ENCODE peak calls at places on chromosome 13, in four cellular contexts. T is AG04450, D is left lung, N is heart right ventricle. J is an unnamed sample. For H3K27me3, the result is how much of the 10 kb centered on the place peaks cover.

GRCh38 chr13:68846663-68847062 is 1261.0 kb upstream of the ATXN8OS start:
- DNase-seq in T (no peak), D (no peak), N (no peak), J (no peak)

GRCh38 chr13:113787694-113788093 is 28.7 kb downstream of the TMEM255B start:
- DNase-seq in T (no peak), D (no peak), N (no peak), J (no peak)

GRCh38 chr13:36681894-36682624 is 8.2 kb downstream of the SERTM1 start:
- DNase-seq in T (no peak), D (no peak), N (no peak), J (no peak)

GRCh38 chr13:48446454-48446853 is 33.5 kb upstream of the LPAR6 start:
- DNase-seq in T (peak), D (no peak), N (no peak), J (no peak)

GRCh38 chr13:95154441-95154886 is 146.8 kb downstream of the ABCC4 start:
- DNase-seq in T (no peak), D (no peak), N (no peak), J (no peak)

GRCh38 chr13:51324714-51325440 is 14.6 kb upstream of the SERPINE3 start:
- DNase-seq in T (no peak), D (no peak), N (no peak), J (no peak)

GRCh38 chr13:52345048-52345447 is 60.9 kb downstream of the THSD1 start:
- DNase-seq in T (no peak), D (no peak), N (no peak), J (no peak)

GRCh38 chr13:45121421-45121820 is 1.1 kb downstream of the GTF2F2 start:
- DNase-seq in T (no peak), D (no peak), N (no peak), J (no peak)

GRCh38 chr13:26529441-26529840 is 28.0 kb upstream of the WASF3 start:
- DNase-seq in T (peak), D (no peak), N (peak), J (peak)

GRCh38 chr13:73081256-73081915 is 22.6 kb downstream of the KLF5 start:
- DNase-seq in T (no peak), D (no peak), N (no peak), J (no peak)

GRCh38 chr13:95641291-95641811 is 3.2 kb downstream of the DZIP1 start:
- DNase-seq in T (no peak), D (peak), N (no peak), J (no peak)

GRCh38 chr13:75679459-75679858 is 43.3 kb downstream of the LMO7 start:
- DNase-seq in T (no peak), D (no peak), N (no peak), J (no peak)

GRCh38 chr13:28611021-28611420 is 47.9 kb upstream of the POMP start:
- DNase-seq in T (no peak), D (no peak), N (no peak), J (no peak)

GRCh38 chr13:78323848-78324247 is 279.5 kb downstream of the POU4F1 start:
- DNase-seq in T (no peak), D (no peak), N (no peak), J (no peak)

GRCh38 chr13:40665061-40665753 is 1.2 kb downstream of the FOXO1 start:
- DNase-seq in T (no peak), D (peak), N (peak), J (peak)

GRCh38 chr13:88958821-88959220 is 1287.7 kb downstream of the SLITRK5 start:
- DNase-seq in T (no peak), D (no peak), N (no peak), J (no peak)

GRCh38 chr13:94535775-94536174 is 56.3 kb upstream of the DCT start:
- DNase-seq in T (no peak), D (no peak), N (no peak), J (no peak)

GRCh38 chr13:87887459-87888123 is 216.4 kb downstream of the SLITRK5 start:
- DNase-seq in T (no peak), D (no peak), N (no peak), J (peak)

GRCh38 chr13:75219479-75220237 is 262.3 kb downstream of the TBC1D4 start:
- DNase-seq in T (peak), D (peak), N (peak), J (peak)

GRCh38 chr13:46614582-46614981 is 61.6 kb downstream of the LRCH1 start:
- DNase-seq in T (peak), D (no peak), N (no peak), J (no peak)

GRCh38 chr13:27523345-27524073 is 73.1 kb upstream of the MTIF3 start:
- DNase-seq in T (no peak), D (no peak), N (peak), J (no peak)

GRCh38 chr13:43140985-43141384 is 117.6 kb downstream of the DNAJC15 start:
- DNase-seq in T (no peak), D (no peak), N (no peak), J (no peak)

GRCh38 chr13:44120814-44121505 is 241.3 kb downstream of the LACC1 start:
- DNase-seq in T (no peak), D (no peak), N (no peak), J (no peak)

GRCh38 chr13:37058801-37059135 is 720 bp downstream of the SUPT20H start:
- DNase-seq in T (no peak), D (no peak), N (no peak), J (peak)

GRCh38 chr13:29718694-29719093 is 123.2 kb upstream of the SLC7A1 start:
- DNase-seq in T (no peak), D (no peak), N (no peak), J (no peak)

GRCh38 chr13:29707876-29708543 is 112.5 kb upstream of the SLC7A1 start:
- DNase-seq in T (peak), D (no peak), N (no peak), J (peak)

GRCh38 chr13:29716493-29716892 is 121.0 kb upstream of the SLC7A1 start:
- DNase-seq in T (no peak), D (no peak), N (no peak), J (no peak)

GRCh38 chr13:29713841-29714240 is 118.4 kb upstream of the SLC7A1 start:
- DNase-seq in T (no peak), D (no peak), N (no peak), J (no peak)
- TF ChIP-seq CTCF in T (peak), D (peak), N (peak), J (peak)

DNA sequence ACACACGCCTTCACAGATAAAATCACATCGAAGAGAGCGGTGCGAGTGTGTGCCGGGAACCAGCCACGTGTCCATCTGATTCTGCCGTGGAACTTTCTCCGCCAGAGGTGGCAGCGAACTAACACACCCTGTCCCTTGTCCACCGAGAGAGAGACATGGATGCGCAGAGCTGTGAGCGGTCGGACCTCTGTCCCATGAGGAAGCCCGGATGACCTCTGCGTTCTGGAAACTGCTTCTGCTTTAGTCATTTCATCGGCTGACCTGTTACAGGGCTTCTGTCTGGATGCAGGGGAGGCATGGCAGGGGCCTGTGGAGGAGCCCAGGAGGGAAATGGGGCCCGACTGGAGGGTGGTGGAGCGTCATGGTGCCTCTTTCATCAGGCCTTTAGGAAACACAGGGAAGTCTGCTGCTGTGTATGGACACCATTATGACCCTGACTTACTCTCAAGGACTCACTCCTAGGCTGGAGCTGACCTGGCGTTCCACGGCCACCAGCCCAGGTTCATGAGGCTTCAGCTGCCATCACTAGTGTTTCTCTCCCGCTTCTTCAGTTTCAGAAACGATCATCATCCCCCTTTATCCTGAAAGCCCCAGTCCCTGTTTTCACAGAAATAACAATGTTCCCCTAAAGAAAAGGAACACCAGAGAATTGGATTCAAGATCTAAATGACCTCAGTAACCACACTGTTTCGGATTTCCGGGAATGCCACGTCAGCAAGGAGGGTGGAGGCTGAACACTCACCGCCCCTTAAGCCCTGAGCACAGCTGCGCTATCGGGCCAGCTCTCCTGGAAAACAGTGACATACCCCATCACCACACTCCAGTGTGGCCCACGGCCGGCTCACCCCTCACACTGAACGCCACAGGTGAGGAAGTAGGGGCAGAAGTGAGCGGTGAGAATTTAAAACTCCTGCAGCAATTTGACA is 67.5 kb downstream of the SOX1 start:
- DNase-seq in T (no peak), D (no peak), N (no peak), J (peak)
- H3K27me3 ChIP-seq in T (under half), D (half or more), N (half or more), J (half or more)

GRCh38 chr13:25372275-25373081 is 704 bp downstream of the ATP8A2 start:
- DNase-seq in T (no peak), D (no peak), N (no peak), J (peak)
- H3K4me3 ChIP-seq in T (peak), D (peak), N (peak), J (peak)

GRCh38 chr13:98719527-98720250 is 32.8 kb downstream of the SLC15A1 start:
- DNase-seq in T (no peak), D (no peak), N (no peak), J (no peak)

GRCh38 chr13:98722958-98723357 is 29.5 kb downstream of the SLC15A1 start:
- DNase-seq in T (no peak), D (no peak), N (no peak), J (no peak)

GRCh38 chr13:98721825-98722510 is 30.5 kb downstream of the SLC15A1 start:
- DNase-seq in T (no peak), D (no peak), N (no peak), J (no peak)

GRCh38 chr13:98717256-98717655 is 35.2 kb downstream of the SLC15A1 start:
- DNase-seq in T (no peak), D (no peak), N (no peak), J (no peak)

GRCh38 chr13:98717891-98718290 is 34.6 kb downstream of the SLC15A1 start:
- DNase-seq in T (no peak), D (no peak), N (no peak), J (no peak)
- TF ChIP-seq CTCF in T (no peak), D (no peak), N (no peak), J (no peak)